ENCODE peak calls at places on chromosomes 4 and X, in five cellular contexts. X is H9; V is effector memory CD4-positive, alpha-beta T cell; D is small intestine; S is CD4-positive, alpha-beta memory T cell. P is an unnamed sample.

GRCh38 chrX:155767101-155767878 is 113.9 kb upstream of the VAMP7 start:
- DNase-seq in X (peak), V (peak), D (peak), S (peak), P (peak)

GRCh38 chr4:90120815-90121214 is 6.4 kb upstream of the CCSER1 start:
- DNase-seq in X (no peak), V (no peak), D (no peak), S (no peak), P (no peak)

GRCh38 chrX:21740329-21741274 is 17.3 kb downstream of the SMPX start:
- DNase-seq in X (no peak), V (no peak), D (peak), S (no peak), P (no peak)

GRCh38 chrX:87265518-87265917 is 252.1 kb upstream of the KLHL4 start:
- DNase-seq in X (no peak), V (no peak), D (no peak), S (no peak), P (no peak)

GRCh38 chrX:53456254-53456653 is 22.1 kb upstream of the HSD17B10 start:
- DNase-seq in X (no peak), V (no peak), D (no peak), S (no peak), P (no peak)

GRCh38 chrX:15719324-15719968 is 18.6 kb upstream of the CA5B start:
- DNase-seq in X (no peak), V (no peak), D (no peak), S (no peak), P (no peak)

GRCh38 chrX:47664737-47665136 is 5.8 kb upstream of the UXT start:
- DNase-seq in X (no peak), V (no peak), D (no peak), S (no peak), P (no peak)

GRCh38 chr4:88818650-88819470 is 121.2 kb upstream of the NAP1L5 start:
- DNase-seq in X (peak), V (peak), D (peak), S (peak), P (peak)

GRCh38 chrX:132956421-132957210 is 1.8 kb downstream of the HS6ST2 start:
- DNase-seq in X (no peak), V (no peak), D (no peak), S (no peak), P (no peak)

GRCh38 chrX:11137543-11138139 is 26.5 kb downstream of the HCCS start:
- DNase-seq in X (no peak), V (no peak), D (peak), S (peak), P (no peak)

GRCh38 chr4:153501578-153501977 is 35.4 kb downstream of the TMEM131L start:
- DNase-seq in X (no peak), V (no peak), D (no peak), S (no peak), P (no peak)

GRCh38 chr4:40840985-40841571 is 91.3 kb downstream of the NSUN7 start:
- DNase-seq in X (peak), V (peak), D (peak), S (peak), P (peak)

GRCh38 chr4:168150651-168151050 is 58.3 kb downstream of the ANXA10 start:
- DNase-seq in X (no peak), V (no peak), D (no peak), S (no peak), P (no peak)

GRCh38 chr4:1410491-1411325 is 4.5 kb upstream of the NKX1-1 start:
- DNase-seq in X (peak), V (peak), D (no peak), S (no peak), P (no peak)

GRCh38 chr4:86403575-86403974 is 43.7 kb upstream of the MAPK10 start:
- DNase-seq in X (no peak), V (no peak), D (no peak), S (no peak), P (no peak)

GRCh38 chrX:150162141-150162540 is 201.0 kb upstream of the MAMLD1 start:
- DNase-seq in X (no peak), V (no peak), D (no peak), S (no peak), P (no peak)

GRCh38 chr4:151673913-151674520 is 86.8 kb downstream of the GATB start:
- DNase-seq in X (no peak), V (no peak), D (peak), S (no peak), P (no peak)

GRCh38 chrX:8783100-8784098 is 17.8 kb downstream of the FAM9A start:
- DNase-seq in X (peak), V (peak), D (peak), S (peak), P (no peak)

GRCh38 chr4:142708231-142708630 is 137.9 kb downstream of the INPP4B start:
- DNase-seq in X (peak), V (no peak), D (no peak), S (no peak), P (no peak)

GRCh38 chr4:71230613-71231012 is 108.2 kb upstream of the SLC4A4 start:
- DNase-seq in X (no peak), V (no peak), D (no peak), S (no peak), P (no peak)
- H3K27ac ChIP-seq in X (no peak), V (no peak), D (peak), S (no peak), P (peak)

GRCh38 chrX:130902446-130902782 is 595 bp downstream of the ENOX2 start:
- DNase-seq in X (no peak), V (no peak), D (no peak), S (no peak), P (no peak)
- H3K27ac ChIP-seq in X (no peak), V (no peak), D (no peak), S (peak), P (peak)

GRCh38 chr4:3723232-3723642 is 42.9 kb upstream of the ADRA2C start:
- DNase-seq in X (no peak), V (no peak), D (no peak), S (no peak), P (no peak)
- H3K27ac ChIP-seq in X (no peak), V (no peak), D (no peak), S (no peak), P (peak)

GRCh38 chr4:26260571-26260970 is 60.2 kb upstream of the RBPJ start:
- DNase-seq in X (no peak), V (no peak), D (no peak), S (no peak), P (no peak)

GRCh38 chr4:26264109-26264508 is 56.7 kb upstream of the RBPJ start:
- DNase-seq in X (no peak), V (no peak), D (no peak), S (no peak), P (no peak)

GRCh38 chr4:26267087-26267486 is 53.7 kb upstream of the RBPJ start:
- DNase-seq in X (no peak), V (no peak), D (no peak), S (no peak), P (no peak)

GRCh38 chr4:26261400-26261799 is 59.4 kb upstream of the RBPJ start:
- DNase-seq in X (no peak), V (no peak), D (no peak), S (no peak), P (no peak)

DNA sequence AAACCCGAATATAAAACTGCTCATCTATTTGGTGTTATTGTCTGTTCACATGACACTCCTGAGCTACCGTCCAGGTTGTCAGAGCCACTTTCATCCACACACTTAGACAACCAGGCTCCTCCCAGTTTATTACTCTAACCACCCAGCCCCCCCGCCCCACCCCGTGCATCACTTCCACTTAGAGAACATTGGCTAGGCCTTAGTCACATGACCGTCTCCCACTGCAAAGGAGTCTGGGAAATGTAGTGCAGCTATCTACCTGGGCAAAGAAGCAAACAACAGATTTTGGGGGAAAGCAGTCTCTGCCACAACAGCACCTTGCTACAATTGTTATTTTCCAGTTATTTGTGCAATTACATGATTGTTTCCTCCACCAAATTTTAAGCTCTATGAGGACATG is 57.6 kb upstream of the RBPJ start:
- DNase-seq in X (peak), V (no peak), D (peak), S (no peak), P (no peak)
- H3K27ac ChIP-seq in X (no peak), V (no peak), D (no peak), S (no peak), P (no peak)

GRCh38 chr4:6779667-6780565 is 2.6 kb upstream of the KIAA0232 start:
- DNase-seq in X (peak), V (no peak), D (no peak), S (no peak), P (peak)

GRCh38 chr4:6781561-6781960 is 966 bp upstream of the KIAA0232 start:
- DNase-seq in X (no peak), V (no peak), D (no peak), S (no peak), P (no peak)

GRCh38 chr4:6782846-6783110 is 251 bp downstream of the KIAA0232 start:
- DNase-seq in X (no peak), V (no peak), D (no peak), S (no peak), P (no peak)

GRCh38 chr4:6782147-6782845 is at the start of gene KIAA0232:
- DNase-seq in X (peak), V (peak), D (peak), S (peak), P (peak)

DNA sequence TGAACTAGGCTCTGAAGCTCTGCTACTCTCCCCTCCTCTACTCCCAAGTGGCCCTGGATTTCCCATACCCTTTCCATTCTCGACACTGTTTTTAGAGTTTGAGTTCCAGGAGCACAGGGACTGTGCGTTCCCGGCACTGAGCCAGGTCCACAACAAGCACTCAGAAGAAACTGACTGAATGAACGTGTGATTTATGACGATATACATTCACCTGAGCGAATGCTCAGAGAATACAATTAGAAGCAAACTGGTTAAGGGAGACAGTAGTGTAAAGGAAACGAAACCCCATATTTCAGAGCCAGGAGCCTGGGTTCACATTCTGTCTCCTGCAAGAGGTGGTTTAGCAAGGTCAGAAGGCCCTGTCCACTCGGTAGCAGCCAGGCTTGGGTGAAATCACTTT is 1.4 kb upstream of the KIAA0232 start:
- DNase-seq in X (no peak), V (no peak), D (no peak), S (no peak), P (no peak)
- H3K27ac ChIP-seq in X (no peak), V (no peak), D (no peak), S (no peak), P (peak)

DNA sequence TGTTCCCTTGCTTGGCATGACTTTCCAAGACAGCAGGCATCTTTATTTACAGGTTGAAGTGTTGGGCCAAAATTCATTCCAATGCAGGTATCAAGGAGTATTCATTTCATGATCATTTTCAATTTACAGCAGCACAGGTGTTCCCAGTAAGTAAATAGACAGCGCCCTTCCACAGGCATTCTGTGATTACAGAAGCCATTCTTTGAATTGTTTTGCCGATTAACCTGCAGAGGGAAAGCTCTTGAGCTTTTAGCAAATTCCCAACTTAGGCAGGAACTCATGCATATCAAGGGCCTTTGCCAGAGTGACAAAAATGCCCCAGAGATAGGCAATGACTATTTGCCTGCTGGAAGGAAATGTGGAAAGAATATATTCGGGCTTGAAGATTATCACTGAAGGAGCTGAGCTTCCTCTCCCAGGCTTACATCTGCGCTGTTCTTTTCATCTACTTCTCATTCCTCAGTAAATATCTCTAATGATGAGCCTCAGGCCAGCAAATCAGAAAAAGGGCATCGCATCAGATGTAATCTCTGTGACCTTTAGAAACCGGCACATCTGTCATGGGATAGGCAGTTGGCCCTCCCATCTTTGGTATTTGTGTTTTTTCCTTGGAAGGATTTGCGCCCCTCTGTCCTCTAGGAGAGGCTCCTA is 6.7 kb downstream of the TXK start:
- DNase-seq in X (peak), V (no peak), D (no peak), S (no peak), P (no peak)
- H3K27ac ChIP-seq in X (peak), V (peak), D (no peak), S (peak), P (no peak)